ENCODE peak calls at places on chromosome 10, in five cellular contexts. I is nucleus accumbens, F is Right ventricle myocardium superior, D is T-cell, A is NCI-H1417. J is an unnamed sample.

GRCh38 chr10:7218974-7219373 is 191.9 kb downstream of the SFMBT2 start:
- DNase-seq in I (no peak), F (no peak), D (no peak), A (no peak), J (no peak)

GRCh38 chr10:24255907-24256306 is 47.0 kb downstream of the KIAA1217 start:
- DNase-seq in I (no peak), F (peak), D (no peak), A (no peak), J (no peak)

GRCh38 chr10:49083256-49083655 is 32.1 kb downstream of the VSTM4 start:
- DNase-seq in I (no peak), F (peak), D (no peak), A (no peak), J (no peak)

GRCh38 chr10:30873408-30873807 is 158.3 kb downstream of the ZNF438 start:
- DNase-seq in I (no peak), F (no peak), D (no peak), A (no peak), J (no peak)

GRCh38 chr10:122974034-122974433 is 6.2 kb upstream of the PSTK start:
- DNase-seq in I (no peak), F (no peak), D (no peak), A (no peak), J (no peak)

GRCh38 chr10:28719789-28720436 is 42.6 kb downstream of the BAMBI start:
- DNase-seq in I (no peak), F (no peak), D (no peak), A (no peak), J (no peak)

GRCh38 chr10:13439771-13440708 is 88.8 kb downstream of the BEND7 start:
- DNase-seq in I (no peak), F (peak), D (peak), A (peak), J (peak)

GRCh38 chr10:104501864-104502579 is 139.1 kb upstream of the SORCS3 start:
- DNase-seq in I (no peak), F (no peak), D (no peak), A (no peak), J (no peak)

GRCh38 chr10:117186832-117187615 is 10.3 kb upstream of the KCNK18 start:
- DNase-seq in I (no peak), F (no peak), D (no peak), A (no peak), J (no peak)

GRCh38 chr10:22252801-22253577 is 35.2 kb upstream of the EBLN1 start:
- DNase-seq in I (peak), F (peak), D (peak), A (no peak), J (peak)

GRCh38 chr10:70493660-70494234 is 15.2 kb downstream of the PALD1 start:
- DNase-seq in I (no peak), F (no peak), D (no peak), A (no peak), J (peak)

GRCh38 chr10:92892706-92893054 is 44.4 kb downstream of the EXOC6 start:
- DNase-seq in I (no peak), F (no peak), D (no peak), A (no peak), J (no peak)

GRCh38 chr10:86365346-86366032 is 1.1 kb downstream of the GRID1 start:
- DNase-seq in I (peak), F (peak), D (no peak), A (no peak), J (no peak)

GRCh38 chr10:98041352-98042043 is 11.1 kb upstream of the CRTAC1 start:
- DNase-seq in I (no peak), F (peak), D (no peak), A (peak), J (peak)

GRCh38 chr10:48506147-48506917 is 98.5 kb downstream of the ARHGAP22 start:
- DNase-seq in I (no peak), F (no peak), D (no peak), A (no peak), J (no peak)

GRCh38 chr10:97059006-97059871 is 126.5 kb downstream of the SLIT1 start:
- DNase-seq in I (no peak), F (no peak), D (no peak), A (no peak), J (no peak)

GRCh38 chr10:67608001-67608400 is 88.0 kb downstream of the CTNNA3 start:
- DNase-seq in I (no peak), F (no peak), D (no peak), A (no peak), J (no peak)

GRCh38 chr10:27558612-27559020 is 54.5 kb downstream of the RAB18 start:
- DNase-seq in I (no peak), F (no peak), D (peak), A (peak), J (no peak)

GRCh38 chr10:29598861-29599311 is 35.9 kb downstream of the SVIL start:
- DNase-seq in I (no peak), F (no peak), D (no peak), A (no peak), J (no peak)

GRCh38 chr10:71285180-71285545 is 33.9 kb upstream of the SLC29A3 start:
- DNase-seq in I (no peak), F (no peak), D (no peak), A (peak), J (peak)